ENCODE peak calls at places on chromosomes 2 and 18, in four cellular contexts. W is stomach, D is testis, F is K562. M is an unnamed sample.

GRCh38 chr2:188244383-188244782 is 47.3 kb upstream of the GULP1 start:
- DNase-seq in D (no peak), F (no peak), W (no peak), M (no peak)

GRCh38 chr2:171260471-171261424 is 100.1 kb upstream of the TLK1 start:
- DNase-seq in D (no peak), F (no peak), W (no peak), M (no peak)

GRCh38 chr18:8976606-8977005 is 125.9 kb upstream of the NDUFV2 start:
- DNase-seq in D (no peak), F (no peak), W (no peak), M (no peak)

GRCh38 chr2:179268277-179268935 is 3.8 kb upstream of the SESTD1 start:
- DNase-seq in W (no peak), F (no peak), D (no peak), M (no peak)

GRCh38 chr2:18889565-18890332 is 300.4 kb upstream of the NT5C1B start:
- DNase-seq in F (no peak), W (no peak), D (no peak), M (no peak)

GRCh38 chr2:130190237-130190636 is 8.0 kb downstream of the TUBA3E start:
- DNase-seq in W (no peak), D (no peak), F (no peak), M (no peak)

GRCh38 chr18:75874401-75875093 is 447.0 kb upstream of the SMIM21 start:
- DNase-seq in D (no peak), W (no peak), F (no peak), M (no peak)

GRCh38 chr2:26475037-26475436 is 2.9 kb downstream of the OTOF start:
- DNase-seq in W (no peak), D (no peak), F (no peak), M (no peak)

GRCh38 chr18:3952031-3952430 is 502.1 kb downstream of the TGIF1 start:
- DNase-seq in F (no peak), D (no peak), W (no peak), M (no peak)

GRCh38 chr2:156437272-156437671 is 1.1 kb downstream of the GPD2 start:
- DNase-seq in F (no peak), W (peak), D (no peak), M (no peak)

GRCh38 chr18:38909972-38910371 is 1344.4 kb upstream of the CELF4 start:
- DNase-seq in W (no peak), F (no peak), D (no peak), M (no peak)

GRCh38 chr18:61825386-61825785 is 67.4 kb downstream of the RNF152 start:
- DNase-seq in D (no peak), W (no peak), F (no peak), M (no peak)

GRCh38 chr2:107775791-107776190 is 50.9 kb upstream of the RGPD4 start:
- DNase-seq in W (no peak), D (no peak), F (no peak), M (no peak)

GRCh38 chr2:5798083-5798482 is 105.9 kb downstream of the SOX11 start:
- DNase-seq in D (no peak), F (no peak), W (no peak), M (no peak)

GRCh38 chr18:22465859-22466602 is 48.3 kb upstream of the CTAGE1 start:
- DNase-seq in W (no peak), F (peak), D (no peak), M (peak)

GRCh38 chr2:241865957-241866858 is 3.3 kb upstream of the RTP5 start:
- DNase-seq in W (no peak), F (no peak), D (no peak), M (no peak)

GRCh38 chr2:138373993-138374408 is 127.6 kb upstream of the SPOPL start:
- DNase-seq in W (no peak), F (peak), D (peak), M (peak)

GRCh38 chr2:949894-950626 is 589 bp upstream of the SNTG2 start:
- DNase-seq in W (no peak), D (no peak), F (no peak), M (no peak)

GRCh38 chr2:13650586-13651180 is 933.9 kb downstream of the TRIB2 start:
- DNase-seq in W (no peak), F (no peak), D (no peak), M (no peak)

GRCh38 chr2:27222407-27222806 is 5.2 kb downstream of the CAD start:
- DNase-seq in D (no peak), W (no peak), F (no peak), M (no peak)

GRCh38 chr18:23238152-23238531 is 102.9 kb downstream of the CABLES1 start:
- DNase-seq in D (peak), F (no peak), W (peak), M (no peak)

GRCh38 chr2:69789129-69789528 is 40.3 kb upstream of the GMCL1 start:
- DNase-seq in W (no peak), D (no peak), F (no peak), M (no peak)

GRCh38 chr2:195364015-195364965 is 292.7 kb upstream of the SLC39A10 start:
- DNase-seq in D (no peak), W (no peak), F (no peak), M (no peak)

GRCh38 chr18:24499814-24500601 is 39.6 kb downstream of the HRH4 start:
- DNase-seq in D (no peak), W (no peak), F (no peak), M (no peak)

DNA sequence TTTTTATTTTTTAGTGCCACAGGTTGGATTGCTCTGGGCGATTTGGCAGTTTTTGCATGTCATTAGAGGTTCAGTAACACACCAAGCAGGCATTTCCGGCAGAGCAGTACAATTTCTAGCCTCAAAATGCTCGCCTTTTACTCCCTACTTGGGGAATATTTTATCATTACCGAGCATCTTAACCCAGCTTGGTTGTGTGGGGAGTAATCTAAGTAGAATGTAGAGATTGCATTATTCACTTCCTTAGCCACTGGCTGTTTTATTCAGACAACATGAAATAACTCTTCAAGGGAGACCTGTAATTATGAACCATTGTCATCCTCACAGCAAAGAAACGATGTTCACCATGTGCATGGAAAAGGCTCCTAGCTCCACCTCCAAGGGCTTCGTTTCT is 13.1 kb downstream of the GRP start:
- DNase-seq in F (no peak), W (no peak), D (no peak), M (no peak)
- H3K27ac ChIP-seq in F (no peak), W (no peak), D (no peak), M (no peak)

DNA sequence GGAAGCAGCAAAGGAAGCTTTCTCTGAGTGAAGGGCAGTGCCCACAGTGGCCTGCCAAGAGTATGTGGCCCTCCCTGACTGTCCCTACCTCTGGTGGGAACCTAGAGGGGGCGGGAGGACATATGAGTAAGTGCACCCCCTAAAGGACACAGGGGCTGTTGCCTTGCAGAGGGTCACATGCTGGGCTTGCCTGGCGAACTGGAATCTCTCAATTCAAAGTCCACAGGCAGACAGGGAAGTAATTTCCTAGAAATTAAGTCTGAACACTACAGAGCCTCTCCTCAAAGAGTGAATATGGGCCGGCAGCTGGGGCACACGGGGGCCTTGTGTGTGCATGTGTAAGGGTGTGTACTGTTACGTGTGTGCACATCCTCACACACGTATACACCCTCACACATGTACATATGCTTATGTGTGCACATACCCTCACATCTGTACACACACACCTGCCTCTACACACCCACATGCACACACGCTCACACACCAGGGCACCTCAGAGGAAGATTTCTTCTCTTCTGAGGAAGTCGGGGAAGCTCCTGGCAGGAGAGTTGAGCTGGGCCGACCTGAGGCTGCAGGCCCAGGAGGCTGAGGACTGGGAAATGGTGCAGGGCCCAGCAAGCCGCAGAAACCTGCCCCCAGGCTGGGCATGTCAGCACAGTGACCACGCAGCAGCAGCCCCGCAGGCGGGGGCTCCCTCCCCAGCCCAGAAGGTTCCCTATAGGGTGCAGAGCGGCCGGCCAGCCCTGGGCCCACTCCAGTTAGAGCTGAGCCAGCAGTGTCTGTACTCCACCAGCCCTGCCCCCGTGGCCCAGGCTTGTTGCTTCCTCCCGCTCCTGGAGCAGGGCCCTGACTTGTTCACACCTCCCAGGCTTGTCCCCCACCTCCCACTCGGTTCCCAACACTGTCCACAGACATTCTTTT is 77.4 kb upstream of the TAF1B start:
- DNase-seq in D (no peak), W (no peak), F (no peak), M (no peak)
- TF ChIP-seq CTCF in D (no peak), W (no peak), F (peak), M (no peak)

DNA sequence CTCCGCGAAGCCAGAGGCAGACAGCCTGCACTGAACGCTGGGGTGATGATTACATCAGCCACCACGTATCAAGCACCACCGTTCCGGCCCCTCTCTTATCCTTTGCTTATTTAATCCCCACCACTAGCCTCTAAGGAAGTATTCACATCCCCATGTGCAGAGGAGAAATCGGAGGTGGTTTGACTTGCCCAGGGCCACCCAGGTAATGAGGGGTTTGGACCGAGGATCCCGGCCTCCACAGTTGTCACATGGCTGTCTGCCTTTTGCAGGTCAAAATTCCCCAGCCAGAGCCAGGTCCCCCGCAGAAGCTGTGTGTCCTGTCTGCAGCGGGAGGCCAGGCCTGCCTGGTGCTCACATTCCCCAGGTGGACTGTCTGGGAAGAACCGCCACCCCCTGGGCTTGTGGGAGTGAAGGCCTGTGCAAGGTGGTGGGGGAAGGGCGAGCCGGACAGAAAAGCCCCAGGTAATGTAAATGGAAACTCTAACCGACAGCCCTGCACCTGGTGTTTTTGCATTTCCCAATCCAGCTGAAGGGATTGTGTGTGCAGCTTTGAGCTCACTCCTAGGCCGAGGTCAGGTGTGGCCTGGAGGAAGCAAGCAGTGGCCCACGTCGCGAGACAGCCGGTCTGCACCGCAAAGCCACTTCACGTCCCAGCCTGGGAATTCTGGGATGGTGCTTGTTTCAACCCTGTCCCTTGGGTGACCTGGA is 108.5 kb upstream of the ID2 start:
- DNase-seq in F (no peak), W (peak), D (no peak), M (no peak)
- H3K27ac ChIP-seq in F (no peak), W (no peak), D (no peak), M (no peak)

DNA sequence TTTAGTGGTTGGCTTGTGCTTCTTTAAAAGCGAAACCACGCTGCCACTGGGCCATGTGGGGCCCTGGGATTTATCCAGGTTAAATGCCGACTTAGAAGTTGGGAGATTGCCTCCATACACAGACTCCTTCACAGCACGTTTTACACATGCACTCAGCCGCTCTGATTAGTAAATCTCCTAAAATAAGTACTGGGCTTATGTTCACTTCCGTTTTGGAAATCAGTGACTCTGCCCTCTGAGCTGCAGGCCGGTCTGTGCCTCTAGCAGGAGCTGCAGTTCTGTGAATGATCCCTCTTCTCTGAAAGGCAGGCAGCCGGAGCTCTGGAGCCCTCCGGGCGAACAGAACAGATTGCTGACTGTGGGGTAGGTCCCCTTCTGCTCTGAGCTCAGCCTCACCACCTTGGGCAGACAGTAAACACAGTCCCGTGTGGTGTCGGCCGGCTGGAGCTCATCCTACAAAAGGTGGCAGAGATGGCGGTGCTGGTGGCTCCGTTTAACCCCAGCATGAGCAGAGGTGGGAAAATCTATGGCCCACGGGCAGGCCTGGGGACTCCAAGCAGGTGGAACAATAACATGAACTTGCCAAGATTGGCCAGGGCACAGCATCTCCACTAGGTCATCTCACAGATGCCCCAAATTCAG is 9.8 kb upstream of the RAB17 start:
- DNase-seq in D (peak), F (no peak), W (peak), M (no peak)
- TF ChIP-seq CTCF in D (no peak), F (no peak), W (no peak), M (no peak)

GRCh38 chr2:127637236-127637630 is 8.7 kb upstream of the GPR17 start:
- DNase-seq in W (no peak), D (no peak), F (no peak), M (no peak)
- H3K27ac ChIP-seq in W (peak), D (no peak), F (no peak), M (no peak)

DNA sequence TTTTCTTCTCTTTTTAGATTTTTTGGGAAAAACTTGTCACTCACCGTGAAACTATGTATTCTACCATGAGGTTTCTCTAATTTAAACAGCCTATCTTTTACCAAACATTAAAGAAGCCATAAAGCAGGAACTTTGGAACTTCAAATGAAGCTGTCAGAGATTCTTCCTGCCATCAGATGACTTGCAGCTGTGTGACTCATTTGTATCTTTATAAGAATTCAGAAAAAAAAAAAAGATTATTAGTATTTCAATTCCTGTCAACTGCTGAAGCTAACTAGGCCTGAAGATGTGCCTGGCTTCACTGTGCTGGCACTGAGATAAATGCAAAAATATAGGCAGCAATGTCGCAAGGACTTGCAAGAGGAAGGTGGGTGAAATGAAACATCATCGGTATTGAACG is 1399.1 kb upstream of the PIK3C3 start:
- DNase-seq in W (no peak), D (no peak), F (no peak), M (no peak)
- TF ChIP-seq CTCF in W (no peak), D (no peak), F (no peak), M (no peak)

DNA sequence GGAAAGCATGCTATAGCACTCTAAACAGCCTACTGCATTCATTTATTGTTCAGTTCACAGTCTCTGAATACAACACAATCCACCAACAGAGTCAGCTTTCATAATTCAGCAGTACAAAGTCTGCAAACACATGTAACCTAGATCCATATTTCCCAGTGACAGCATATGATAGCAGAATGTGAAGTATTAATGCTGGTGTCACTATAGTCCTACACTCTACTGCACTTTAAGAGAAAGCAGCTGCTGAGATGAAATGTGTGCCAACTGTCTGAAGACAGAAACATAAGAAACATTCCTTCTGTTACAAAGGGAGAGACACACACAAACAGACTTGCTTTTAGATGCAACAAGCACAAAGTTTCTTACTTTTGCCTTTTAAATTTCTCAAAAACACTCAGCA is 441.8 kb downstream of the ZEB2 start:
- DNase-seq in W (no peak), D (no peak), F (no peak), M (no peak)
- H3K27ac ChIP-seq in W (no peak), D (no peak), F (no peak), M (no peak)

DNA sequence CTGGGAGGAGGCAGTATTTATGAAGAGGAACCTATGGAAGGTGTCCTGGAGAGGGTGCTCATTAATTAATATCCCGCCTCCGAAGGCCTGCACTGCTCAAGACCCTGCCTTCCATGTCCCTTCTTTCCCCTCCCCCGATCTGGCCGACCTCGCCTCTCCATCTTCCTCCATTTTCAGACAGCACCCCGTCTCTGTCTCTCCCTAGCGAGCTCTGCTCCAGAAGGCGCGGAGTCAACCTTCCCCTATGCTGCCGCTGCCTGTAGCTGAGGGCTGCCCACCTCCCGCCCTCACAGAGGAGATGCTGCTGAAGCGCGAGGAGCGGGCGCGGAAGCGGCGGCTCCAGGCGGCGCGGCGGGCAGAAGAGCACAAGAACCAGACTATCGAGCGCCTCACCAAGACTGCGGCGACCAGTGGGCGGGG is 1.1 kb upstream of the WBP1 start:
- DNase-seq in F (no peak), D (peak), W (no peak), M (no peak)
- TF ChIP-seq CTCF in F (no peak), D (no peak), W (no peak), M (no peak)

M was measured in Panc1.